ENCODE peak calls at places on chromosomes 13 and 19, in five cellular contexts. One of them, this sample, is unnamed.

GRCh38 chr19:31254611-31255010 is 94.6 kb downstream of the TSHZ3 start:
- DNase-seq in neural progenitor cell: no peak
- DNase-seq in prostate gland: no peak
- DNase-seq in A549: no peak
- DNase-seq in cardiac fibroblast: no peak
- DNase-seq in this sample: no peak

GRCh38 chr13:62512194-62513141 is 1096.8 kb upstream of the PCDH20 start:
- DNase-seq in neural progenitor cell: peak
- DNase-seq in A549: peak
- DNase-seq in cardiac fibroblast: peak
- DNase-seq in prostate gland: no peak
- DNase-seq in this sample: peak

GRCh38 chr13:91930687-91931086 is 532.3 kb downstream of the GPC5 start:
- DNase-seq in neural progenitor cell: no peak
- DNase-seq in cardiac fibroblast: no peak
- DNase-seq in A549: no peak
- DNase-seq in prostate gland: no peak
- DNase-seq in this sample: no peak

GRCh38 chr19:48554385-48555091 is 2.6 kb downstream of the SULT2B1 start:
- DNase-seq in prostate gland: peak
- DNase-seq in A549: peak
- DNase-seq in neural progenitor cell: peak
- DNase-seq in cardiac fibroblast: no peak
- DNase-seq in this sample: no peak

GRCh38 chr13:40351537-40352384 is 314.7 kb downstream of the FOXO1 start:
- DNase-seq in A549: no peak
- DNase-seq in cardiac fibroblast: no peak
- DNase-seq in prostate gland: no peak
- DNase-seq in neural progenitor cell: no peak
- DNase-seq in this sample: no peak

GRCh38 chr13:26872444-26873173 is 112.0 kb upstream of the GPR12 start:
- DNase-seq in prostate gland: peak
- DNase-seq in cardiac fibroblast: peak
- DNase-seq in A549: peak
- DNase-seq in neural progenitor cell: peak
- DNase-seq in this sample: peak

GRCh38 chr13:75636339-75637095 is 387 bp downstream of the LMO7 start:
- DNase-seq in A549: no peak
- DNase-seq in neural progenitor cell: peak
- DNase-seq in cardiac fibroblast: peak
- DNase-seq in prostate gland: no peak
- DNase-seq in this sample: peak

GRCh38 chr13:40987606-40988280 is 31.4 kb downstream of the ELF1 start:
- DNase-seq in prostate gland: no peak
- DNase-seq in neural progenitor cell: no peak
- DNase-seq in A549: no peak
- DNase-seq in cardiac fibroblast: no peak
- DNase-seq in this sample: peak

GRCh38 chr13:48571121-48571901 is 38.4 kb upstream of the RCBTB2 start:
- DNase-seq in prostate gland: no peak
- DNase-seq in neural progenitor cell: no peak
- DNase-seq in cardiac fibroblast: peak
- DNase-seq in A549: no peak
- DNase-seq in this sample: peak

GRCh38 chr13:112768795-112769411 is 79.1 kb downstream of the ATP11A start:
- DNase-seq in cardiac fibroblast: no peak
- DNase-seq in prostate gland: no peak
- DNase-seq in neural progenitor cell: no peak
- DNase-seq in A549: no peak
- DNase-seq in this sample: no peak

GRCh38 chr19:19615086-19615485 is 3.4 kb downstream of the PBX4 start:
- DNase-seq in A549: peak
- DNase-seq in neural progenitor cell: no peak
- DNase-seq in prostate gland: no peak
- DNase-seq in cardiac fibroblast: no peak
- DNase-seq in this sample: no peak

GRCh38 chr13:43033038-43033437 is 9.7 kb downstream of the DNAJC15 start:
- DNase-seq in prostate gland: no peak
- DNase-seq in neural progenitor cell: no peak
- DNase-seq in cardiac fibroblast: no peak
- DNase-seq in A549: no peak
- DNase-seq in this sample: no peak

GRCh38 chr13:26585136-26585535 is 27.7 kb downstream of the WASF3 start:
- DNase-seq in A549: no peak
- DNase-seq in cardiac fibroblast: no peak
- DNase-seq in prostate gland: no peak
- DNase-seq in neural progenitor cell: no peak
- DNase-seq in this sample: peak

GRCh38 chr13:52067237-52067636 is 42.7 kb downstream of the UTP14C start:
- DNase-seq in cardiac fibroblast: no peak
- DNase-seq in A549: peak
- DNase-seq in neural progenitor cell: no peak
- DNase-seq in prostate gland: no peak
- DNase-seq in this sample: peak

GRCh38 chr19:53897459-53897858 is 11.6 kb upstream of the CACNG7 start:
- DNase-seq in prostate gland: no peak
- DNase-seq in cardiac fibroblast: no peak
- DNase-seq in A549: no peak
- DNase-seq in neural progenitor cell: no peak
- DNase-seq in this sample: no peak

GRCh38 chr19:6802336-6803035 is 30.0 kb downstream of the VAV1 start:
- DNase-seq in prostate gland: no peak
- DNase-seq in neural progenitor cell: peak
- DNase-seq in cardiac fibroblast: peak
- DNase-seq in A549: peak
- DNase-seq in this sample: no peak

GRCh38 chr19:19262190-19263057 is 10.7 kb downstream of the TM6SF2 start:
- DNase-seq in prostate gland: no peak
- DNase-seq in neural progenitor cell: peak
- DNase-seq in A549: no peak
- DNase-seq in cardiac fibroblast: no peak
- DNase-seq in this sample: no peak

GRCh38 chr19:49515767-49516166 is 3.3 kb downstream of the FCGRT start:
- DNase-seq in neural progenitor cell: no peak
- DNase-seq in A549: no peak
- DNase-seq in prostate gland: no peak
- DNase-seq in cardiac fibroblast: peak
- DNase-seq in this sample: no peak

GRCh38 chr19:50957587-50957986 is 4.7 kb upstream of the KLK5 start:
- DNase-seq in prostate gland: no peak
- DNase-seq in neural progenitor cell: no peak
- DNase-seq in cardiac fibroblast: no peak
- DNase-seq in A549: no peak
- DNase-seq in this sample: no peak

GRCh38 chr19:632228-633067 is 889 bp downstream of the POLRMT start:
- DNase-seq in prostate gland: no peak
- DNase-seq in A549: peak
- DNase-seq in neural progenitor cell: peak
- DNase-seq in cardiac fibroblast: peak
- DNase-seq in this sample: peak

GRCh38 chr13:86974995-86975328 is 696.2 kb upstream of the SLITRK5 start:
- DNase-seq in prostate gland: no peak
- DNase-seq in A549: no peak
- DNase-seq in cardiac fibroblast: no peak
- DNase-seq in neural progenitor cell: peak
- DNase-seq in this sample: peak

GRCh38 chr13:111639994-111640393 is 319.6 kb downstream of the TEX29 start:
- DNase-seq in A549: no peak
- DNase-seq in cardiac fibroblast: no peak
- DNase-seq in prostate gland: no peak
- DNase-seq in neural progenitor cell: no peak
- DNase-seq in this sample: no peak

GRCh38 chr19:3743486-3743885 is 18.0 kb downstream of the APBA3 start:
- DNase-seq in prostate gland: no peak
- DNase-seq in neural progenitor cell: no peak
- DNase-seq in A549: peak
- DNase-seq in cardiac fibroblast: no peak
- DNase-seq in this sample: peak

GRCh38 chr13:106610511-106610910 is 42.6 kb upstream of the ARGLU1 start:
- DNase-seq in prostate gland: no peak
- DNase-seq in A549: no peak
- DNase-seq in neural progenitor cell: no peak
- DNase-seq in cardiac fibroblast: peak
- DNase-seq in this sample: peak

GRCh38 chr19:2627319-2627829 is 75.1 kb downstream of the GNG7 start:
- DNase-seq in neural progenitor cell: no peak
- DNase-seq in prostate gland: peak
- DNase-seq in cardiac fibroblast: peak
- DNase-seq in A549: peak
- DNase-seq in this sample: peak

GRCh38 chr13:34294483-34295129 is 476.7 kb downstream of the RFC3 start:
- DNase-seq in prostate gland: no peak
- DNase-seq in A549: peak
- DNase-seq in neural progenitor cell: peak
- DNase-seq in cardiac fibroblast: peak
- DNase-seq in this sample: peak

GRCh38 chr19:34598217-34599155 is 78.5 kb downstream of the SCGB2B2 start:
- DNase-seq in cardiac fibroblast: no peak
- DNase-seq in neural progenitor cell: no peak
- DNase-seq in A549: no peak
- DNase-seq in prostate gland: no peak
- DNase-seq in this sample: no peak

GRCh38 chr19:52722062-52723005 is 12.5 kb downstream of the ZNF611 start:
- DNase-seq in neural progenitor cell: no peak
- DNase-seq in prostate gland: no peak
- DNase-seq in cardiac fibroblast: peak
- DNase-seq in A549: peak
- DNase-seq in this sample: peak

GRCh38 chr13:59665736-59666135 is 498.0 kb downstream of the DIAPH3 start:
- DNase-seq in prostate gland: no peak
- DNase-seq in cardiac fibroblast: peak
- DNase-seq in neural progenitor cell: no peak
- DNase-seq in A549: no peak
- DNase-seq in this sample: no peak

GRCh38 chr19:13668964-13669363 is 95.4 kb upstream of the MRI1 start:
- DNase-seq in neural progenitor cell: no peak
- DNase-seq in prostate gland: no peak
- DNase-seq in cardiac fibroblast: no peak
- DNase-seq in A549: peak
- DNase-seq in this sample: no peak

DNA sequence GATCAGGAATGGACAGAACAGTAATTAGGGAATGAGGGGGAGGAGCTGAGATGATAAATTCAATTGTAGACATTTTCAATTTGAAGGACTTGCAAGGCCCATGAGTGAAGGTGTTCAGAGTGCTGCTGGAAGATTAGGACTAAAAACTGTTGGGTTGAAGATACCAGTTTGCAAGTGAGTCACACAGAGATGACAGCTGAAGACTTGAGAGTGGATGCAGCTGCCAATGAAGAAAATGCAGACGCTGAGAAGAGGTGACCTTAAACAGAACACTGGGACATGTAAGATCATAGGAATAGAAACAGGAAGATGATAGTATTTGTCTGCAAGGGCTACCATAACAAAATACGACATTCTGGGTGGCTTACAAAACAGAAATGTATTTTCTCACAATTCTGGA is 1716.5 kb upstream of the SLC10A2 start:
- DNase-seq in neural progenitor cell: no peak
- DNase-seq in prostate gland: no peak
- DNase-seq in A549: no peak
- DNase-seq in cardiac fibroblast: no peak
- DNase-seq in this sample: peak
- H3K4me3 ChIP-seq in neural progenitor cell: no peak
- H3K4me3 ChIP-seq in prostate gland: no peak
- H3K4me3 ChIP-seq in A549: no peak
- H3K4me3 ChIP-seq in cardiac fibroblast: no peak
- H3K4me3 ChIP-seq in this sample: no peak

GRCh38 chr19:56613639-56614038 is 18.5 kb downstream of the ZNF71 start:
- DNase-seq in cardiac fibroblast: no peak
- DNase-seq in neural progenitor cell: no peak
- DNase-seq in prostate gland: no peak
- DNase-seq in A549: no peak
- DNase-seq in this sample: no peak

GRCh38 chr19:56612737-56613136 is 17.6 kb downstream of the ZNF71 start:
- DNase-seq in A549: no peak
- DNase-seq in neural progenitor cell: no peak
- DNase-seq in cardiac fibroblast: no peak
- DNase-seq in prostate gland: no peak
- DNase-seq in this sample: no peak

GRCh38 chr19:56608274-56608964 is 13.3 kb downstream of the ZNF71 start:
- DNase-seq in prostate gland: no peak
- DNase-seq in A549: no peak
- DNase-seq in cardiac fibroblast: no peak
- DNase-seq in neural progenitor cell: no peak
- DNase-seq in this sample: no peak

GRCh38 chr19:56611288-56611687 is 16.2 kb downstream of the ZNF71 start:
- DNase-seq in cardiac fibroblast: no peak
- DNase-seq in neural progenitor cell: no peak
- DNase-seq in A549: no peak
- DNase-seq in prostate gland: no peak
- DNase-seq in this sample: no peak
- TF ChIP-seq CTCF in cardiac fibroblast: no peak
- TF ChIP-seq CTCF in neural progenitor cell: no peak
- TF ChIP-seq CTCF in A549: no peak
- TF ChIP-seq CTCF in prostate gland: no peak
- TF ChIP-seq CTCF in this sample: no peak

DNA sequence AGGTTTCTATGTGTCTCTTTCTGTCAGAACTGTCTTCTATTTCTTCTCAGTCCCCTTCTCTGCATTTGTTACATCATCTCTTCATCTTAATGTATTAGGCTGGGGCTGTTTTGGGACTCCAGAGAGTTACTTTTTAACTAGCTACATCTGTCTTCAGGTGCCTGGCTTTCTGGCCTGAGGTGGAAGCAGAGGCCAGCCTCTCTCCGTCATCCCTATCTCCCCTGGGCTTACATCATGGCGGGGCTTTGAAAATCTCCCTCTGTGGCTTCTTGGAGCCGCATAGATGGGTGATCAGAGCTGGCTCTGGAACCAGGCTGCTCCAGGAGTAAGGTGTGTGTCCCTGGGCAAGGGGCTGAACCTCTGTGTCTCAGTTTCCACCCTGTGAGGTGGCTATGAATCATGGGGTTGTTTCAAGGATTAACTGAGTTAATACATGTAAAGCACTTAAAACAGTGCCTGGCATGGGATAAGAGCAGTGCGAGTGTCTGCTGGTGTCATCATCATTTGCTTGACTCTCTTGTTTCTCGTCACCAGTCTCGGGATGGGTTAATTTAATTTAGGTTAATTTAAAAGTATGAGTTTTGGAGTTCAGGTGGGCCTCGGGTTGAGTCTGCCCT is 2.0 kb downstream of the EPN1 start:
- DNase-seq in A549: no peak
- DNase-seq in prostate gland: no peak
- DNase-seq in neural progenitor cell: no peak
- DNase-seq in cardiac fibroblast: no peak
- DNase-seq in this sample: no peak
- H3K4me3 ChIP-seq in A549: peak
- H3K4me3 ChIP-seq in prostate gland: peak
- H3K4me3 ChIP-seq in neural progenitor cell: no peak
- H3K4me3 ChIP-seq in cardiac fibroblast: no peak
- H3K4me3 ChIP-seq in this sample: peak

DNA sequence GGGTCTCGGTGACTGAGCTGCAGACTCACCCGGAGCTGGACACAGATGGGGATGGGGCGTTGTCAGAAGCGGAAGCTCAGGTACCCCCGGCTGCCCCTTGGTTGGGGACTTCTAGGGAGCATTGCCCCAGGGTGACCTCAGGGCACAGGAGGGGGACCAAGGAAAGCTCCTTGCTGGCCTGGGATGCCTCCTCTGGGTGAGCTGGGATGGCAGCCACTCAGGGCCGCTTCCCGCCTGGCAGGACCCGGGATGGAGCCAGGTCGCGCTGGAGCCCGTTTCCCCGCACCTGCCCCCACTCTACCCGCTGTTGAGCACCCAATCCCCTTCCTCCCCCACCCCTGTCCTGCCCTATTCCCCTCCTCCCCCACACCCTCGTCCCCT is 10.8 kb downstream of the PRKCSH start:
- DNase-seq in cardiac fibroblast: no peak
- DNase-seq in A549: no peak
- DNase-seq in neural progenitor cell: no peak
- DNase-seq in prostate gland: no peak
- DNase-seq in this sample: no peak
- TF ChIP-seq CTCF in cardiac fibroblast: no peak
- TF ChIP-seq CTCF in A549: no peak
- TF ChIP-seq CTCF in neural progenitor cell: no peak
- TF ChIP-seq CTCF in prostate gland: no peak
- TF ChIP-seq CTCF in this sample: no peak